ENCODE peak calls at places on chromosomes 13 and 19, in six cellular contexts. A, S, N, H, C and Z are unnamed samples.
A peak's percentile ranks its signal among the peaks of the same experiment; 100 is the strongest.

GRCh38 chr13:26185720-26186119 is 36.4 kb downstream of the RNF6 start:
- DNase-seq in A (no peak), S (no peak), N (no peak), H (no peak), C (no peak), Z (no peak)

GRCh38 chr13:109148243-109148642 is 518.8 kb downstream of the MYO16 start:
- DNase-seq in A (no peak), S (no peak), N (no peak), H (no peak), C (no peak), Z (no peak)

GRCh38 chr13:97953376-97953970 is at the start of gene IPO5:
- DNase-seq in A (no peak), S (no peak), N (no peak), H (no peak), C (no peak), Z (no peak)

GRCh38 chr19:19064098-19064722 is 416 bp downstream of the SLC25A42 start:
- DNase-seq in A (no peak), S (no peak), N (no peak), H (no peak), C (no peak), Z (no peak)

GRCh38 chr13:108096301-108096700 is 119.0 kb downstream of the LIG4 start:
- DNase-seq in A (no peak), S (no peak), N (no peak), H (no peak), C (no peak), Z (no peak)

GRCh38 chr19:57648336-57649003 is 15.5 kb downstream of the ZNF211 start:
- DNase-seq in A (no peak), S (no peak), N (no peak), H (no peak), C (no peak), Z (no peak)

GRCh38 chr13:44098559-44098958 is 218.9 kb downstream of the LACC1 start:
- DNase-seq in A (no peak), S (no peak), N (no peak), H (no peak), C (no peak), Z (no peak)

GRCh38 chr13:23709521-23709920 is 139.3 kb downstream of the TNFRSF19 start:
- DNase-seq in A (no peak), S (no peak), N (no peak), H (no peak), C (no peak), Z (no peak)

GRCh38 chr13:58437436-58437835 is 805.9 kb downstream of the PCDH17 start:
- DNase-seq in A (no peak), S (no peak), N (no peak), H (no peak), C (no peak), Z (no peak)

GRCh38 chr19:9640956-9641355 is 19.9 kb upstream of the ZNF561 start:
- DNase-seq in A (no peak), S (no peak), N (no peak), H (no peak), C (no peak), Z (no peak)

GRCh38 chr13:30551194-30551593 is 66.5 kb upstream of the USPL1 start:
- DNase-seq in A (no peak), S (no peak), N (no peak), H (no peak), C (no peak), Z (no peak)

GRCh38 chr13:25175026-25175425 is 2.9 kb upstream of the AMER2 start:
- DNase-seq in A (no peak), S (no peak), N (no peak), H (no peak), C (no peak), Z (no peak)

GRCh38 chr13:22014469-22014868 is 343.6 kb downstream of the FGF9 start:
- DNase-seq in A (no peak), S (no peak), N (no peak), H (no peak), C (no peak), Z (no peak)

GRCh38 chr13:74466015-74466414 is 331.8 kb upstream of the KLF12 start:
- DNase-seq in A (no peak), S (no peak), N (no peak), H (no peak), C (no peak), Z (no peak)

GRCh38 chr19:44890366-44891015 is 563 bp upstream of the TOMM40 start:
- DNase-seq in A (peak; percentile 98), S (peak; percentile 100), N (peak; percentile 99), H (peak; percentile 100), C (peak; percentile 100), Z (peak; percentile 100)

GRCh38 chr13:40581277-40581579 is 85.2 kb downstream of the FOXO1 start:
- DNase-seq in A (no peak), S (no peak), N (no peak), H (no peak), C (no peak), Z (no peak)

GRCh38 chr13:30340367-30341184 is 33.2 kb upstream of the KATNAL1 start:
- DNase-seq in A (no peak), S (no peak), N (peak; percentile 43), H (no peak), C (no peak), Z (no peak)

GRCh38 chr13:99722419-99722818 is 221.1 kb downstream of the TM9SF2 start:
- DNase-seq in A (no peak), S (no peak), N (no peak), H (no peak), C (no peak), Z (no peak)

GRCh38 chr13:109389892-109390345 is 396.5 kb downstream of the IRS2 start:
- DNase-seq in A (no peak), S (no peak), N (no peak), H (no peak), C (no peak), Z (no peak)

GRCh38 chr19:12034196-12034595 is 1.3 kb downstream of the ZNF433 start:
- DNase-seq in A (no peak), S (no peak), N (no peak), H (no peak), C (no peak), Z (no peak)

GRCh38 chr13:56561327-56561726 is 579.4 kb upstream of the PRR20A start:
- DNase-seq in A (no peak), S (no peak), N (no peak), H (no peak), C (no peak), Z (no peak)

GRCh38 chr13:98512774-98513327 is 64.1 kb downstream of the STK24 start:
- DNase-seq in A (no peak), S (no peak), N (no peak), H (no peak), C (no peak), Z (no peak)

GRCh38 chr19:18309525-18310064 is 13.3 kb downstream of the LSM4 start:
- DNase-seq in A (no peak), S (no peak), N (no peak), H (no peak), C (no peak), Z (no peak)

GRCh38 chr13:99385161-99385560 is 78.0 kb upstream of the GPR183 start:
- DNase-seq in A (no peak), S (no peak), N (no peak), H (no peak), C (no peak), Z (no peak)

GRCh38 chr19:6048808-6049405 is 61.4 kb downstream of the RFX2 start:
- DNase-seq in A (no peak), S (peak; percentile 83), N (peak; percentile 84), H (peak; percentile 75), C (peak; percentile 33), Z (peak; percentile 65)